ENCODE peak calls at places on chromosomes 16 and 17, in seven cellular contexts. O, Z, H, T, N, B and R are unnamed samples.

GRCh38 chr16:27756206-27756970 is 206.4 kb downstream of the KATNIP start:
- DNase-seq in O (no peak), Z (no peak), H (no peak), T (no peak), N (no peak), B (no peak), R (no peak)

GRCh38 chr16:74724820-74725549 is 24.3 kb upstream of the MLKL start:
- DNase-seq in O (no peak), Z (no peak), H (no peak), T (no peak), N (no peak), B (no peak), R (no peak)

GRCh38 chr16:54933281-54934150 is 2.9 kb downstream of the IRX5 start:
- DNase-seq in O (no peak), Z (no peak), H (no peak), T (peak; percentile 62), N (no peak), B (no peak), R (peak; percentile 41)

GRCh38 chr16:76985362-76985761 is 205.6 kb upstream of the MON1B start:
- DNase-seq in O (no peak), Z (no peak), H (no peak), T (no peak), N (no peak), B (no peak), R (no peak)

GRCh38 chr17:18362509-18363020 is 785 bp downstream of the SHMT1 start:
- DNase-seq in O (no peak), Z (peak; percentile 80), H (peak; percentile 54), T (peak; percentile 55), N (peak; percentile 21), B (peak; percentile 52), R (peak; percentile 50)

GRCh38 chr17:37787055-37787720 is 42.3 kb upstream of the HNF1B start:
- DNase-seq in O (no peak), Z (no peak), H (no peak), T (no peak), N (no peak), B (peak; percentile 73), R (no peak)

GRCh38 chr16:50394215-50394802 is 25.5 kb upstream of the BRD7 start:
- DNase-seq in O (no peak), Z (no peak), H (peak; percentile 16), T (no peak), N (no peak), B (no peak), R (no peak)

GRCh38 chr16:10871157-10871991 is 5.6 kb upstream of the CIITA start:
- DNase-seq in O (peak; percentile 41), Z (peak; percentile 79), H (peak; percentile 65), T (no peak), N (peak; percentile 23), B (no peak), R (no peak)

GRCh38 chr16:84294196-84295142 is at the start of gene WFDC1:
- DNase-seq in O (no peak), Z (no peak), H (no peak), T (peak; percentile 37), N (no peak), B (peak; percentile 32), R (peak; percentile 43)

GRCh38 chr16:59463776-59464175 is 729.7 kb upstream of the GOT2 start:
- DNase-seq in O (no peak), Z (peak; percentile 67), H (no peak), T (no peak), N (no peak), B (no peak), R (no peak)

GRCh38 chr17:83064021-83064731 is 15.2 kb upstream of the METRNL start:
- DNase-seq in O (no peak), Z (no peak), H (no peak), T (no peak), N (no peak), B (no peak), R (no peak)

GRCh38 chr17:19780846-19781245 is 32.7 kb upstream of the ALDH3A1 start:
- DNase-seq in O (no peak), Z (no peak), H (no peak), T (no peak), N (no peak), B (no peak), R (no peak)

GRCh38 chr16:85819245-85819644 is 19.8 kb downstream of the COX4I1 start:
- DNase-seq in O (peak; percentile 90), Z (peak; percentile 84), H (peak; percentile 88), T (peak; percentile 91), N (peak; percentile 65), B (peak; percentile 89), R (peak; percentile 97)

GRCh38 chr17:57783338-57783742 is 38.2 kb upstream of the CCDC182 start:
- DNase-seq in O (peak; percentile 18), Z (peak; percentile 79), H (peak; percentile 80), T (peak; percentile 93), N (peak; percentile 57), B (peak; percentile 82), R (peak; percentile 93)

GRCh38 chr16:71389330-71389729 is 30.8 kb downstream of the CALB2 start:
- DNase-seq in O (no peak), Z (no peak), H (no peak), T (no peak), N (no peak), B (no peak), R (no peak)

GRCh38 chr17:28227278-28228108 is 91.5 kb upstream of the TMEM97 start:
- DNase-seq in O (peak; percentile 73), Z (peak; percentile 39), H (no peak), T (peak; percentile 99), N (no peak), B (peak; percentile 93), R (peak; percentile 100)

GRCh38 chr17:55089955-55090573 is 121.5 kb downstream of the STXBP4 start:
- DNase-seq in O (peak; percentile 34), Z (peak; percentile 82), H (no peak), T (peak; percentile 3), N (no peak), B (no peak), R (peak; percentile 30)

GRCh38 chr16:75025766-75026165 is 26.9 kb downstream of the ZNRF1 start:
- DNase-seq in O (no peak), Z (no peak), H (no peak), T (no peak), N (no peak), B (no peak), R (no peak)

DNA sequence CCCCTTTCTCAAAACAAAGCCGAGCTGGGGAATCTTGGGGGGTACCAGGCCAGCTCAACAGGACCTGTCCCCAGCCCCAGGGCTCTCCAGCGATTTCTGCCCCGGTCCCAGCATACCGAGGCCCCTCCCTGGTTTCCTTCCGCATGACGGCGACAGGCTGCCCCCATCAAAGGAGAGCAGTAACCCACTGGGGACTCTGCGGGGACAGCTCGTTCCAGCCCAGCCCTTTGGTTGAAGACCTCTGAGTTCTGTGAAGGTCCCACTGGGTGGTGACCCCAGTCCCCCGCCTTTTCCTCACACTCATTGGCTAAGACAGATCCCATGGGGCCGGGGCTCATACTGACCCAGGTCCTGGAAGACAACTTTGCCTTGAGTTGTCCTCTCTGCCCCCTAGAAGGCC is 4.1 kb downstream of the SMTNL2 start:
- DNase-seq in O (no peak), Z (no peak), H (no peak), T (peak; percentile 3), N (no peak), B (no peak), R (no peak)
- H3K4me2 ChIP-seq in O (no peak overlapping the region), Z (no peak overlapping the region), H (no peak overlapping the region), T (no peak overlapping the region), N (no peak overlapping the region), B (peak overlapping the region; percentile 84), R (no peak overlapping the region)

DNA sequence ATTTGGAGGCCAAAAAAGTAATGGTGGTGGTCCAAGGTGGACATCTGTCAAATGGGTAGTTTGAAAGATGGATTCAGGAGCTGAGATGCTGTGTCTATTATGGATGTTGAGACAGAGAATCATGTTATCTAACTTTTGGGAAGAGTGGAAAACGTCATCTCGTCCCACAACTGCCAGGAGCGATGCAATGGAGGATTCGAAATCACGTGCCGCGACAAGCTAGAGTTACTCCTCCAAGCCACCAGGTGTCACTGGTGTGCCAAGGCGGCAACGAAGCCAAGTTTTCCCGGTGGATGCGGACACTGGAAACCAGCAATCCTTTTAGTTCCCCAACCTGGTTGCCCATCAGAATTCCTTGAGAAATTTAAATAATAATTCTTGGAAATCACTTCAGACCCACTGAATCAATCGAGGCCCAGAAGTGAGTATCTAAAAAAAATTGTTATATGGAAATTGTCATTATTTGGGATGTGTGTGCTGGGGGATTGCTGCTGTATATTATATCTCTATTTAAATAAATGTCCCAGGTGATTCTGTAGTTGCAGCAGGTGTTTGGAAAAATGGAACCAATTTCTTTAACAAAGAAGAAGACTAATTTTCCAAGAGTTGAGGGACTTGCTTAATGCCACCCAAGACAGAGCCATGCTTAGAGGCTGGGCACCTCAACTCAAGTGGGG is 206.1 kb downstream of the HAPSTR1 start:
- DNase-seq in O (peak; percentile 34), Z (peak; percentile 14), H (peak; percentile 12), T (peak; percentile 61), N (peak; percentile 29), B (peak; percentile 56), R (peak; percentile 83)
- TF ChIP-seq EZH2phosphoT487 in O (no peak), Z (no peak), H (no peak), T (no peak), N (no peak), B (no peak), R (no peak)

GRCh38 chr16:31145398-31145990 is 4.4 kb downstream of the PRSS36 start:
- DNase-seq in O (no peak), Z (no peak), H (no peak), T (no peak), N (no peak), B (no peak), R (no peak)

GRCh38 chr16:31141489-31142108 is 6.1 kb upstream of the PRSS8 start:
- DNase-seq in O (no peak), Z (no peak), H (no peak), T (no peak), N (no peak), B (peak; percentile 71), R (no peak)

GRCh38 chr16:31143036-31143888 is 6.6 kb downstream of the PRSS36 start:
- DNase-seq in O (no peak), Z (no peak), H (no peak), T (no peak), N (no peak), B (no peak), R (peak; percentile 56)

GRCh38 chr16:31142109-31143035 is 6.8 kb upstream of the PRSS8 start:
- DNase-seq in O (peak; percentile 96), Z (peak; percentile 96), H (peak; percentile 99), T (peak; percentile 100), N (peak; percentile 98), B (peak; percentile 100), R (peak; percentile 100)

DNA sequence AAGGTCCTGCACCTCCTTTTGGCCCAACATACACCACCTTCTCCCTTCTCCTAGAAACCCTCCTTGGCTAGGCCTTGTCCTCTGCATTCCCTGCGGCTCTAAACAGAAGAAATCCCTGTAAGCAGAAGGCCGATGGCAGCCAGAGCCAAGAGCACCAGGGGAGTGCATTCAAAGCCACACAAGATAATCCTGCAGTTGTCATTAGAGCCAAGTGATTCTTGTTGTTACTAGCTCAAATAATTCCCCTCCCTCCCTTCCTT is 6.0 kb downstream of the PRSS36 start:
- DNase-seq in O (no peak), Z (no peak), H (no peak), T (no peak), N (no peak), B (no peak), R (no peak)
- H3K4me2 ChIP-seq in O (no peak overlapping the region), Z (no peak overlapping the region), H (no peak overlapping the region), T (no peak overlapping the region), N (no peak overlapping the region), B (no peak overlapping the region), R (no peak overlapping the region)

DNA sequence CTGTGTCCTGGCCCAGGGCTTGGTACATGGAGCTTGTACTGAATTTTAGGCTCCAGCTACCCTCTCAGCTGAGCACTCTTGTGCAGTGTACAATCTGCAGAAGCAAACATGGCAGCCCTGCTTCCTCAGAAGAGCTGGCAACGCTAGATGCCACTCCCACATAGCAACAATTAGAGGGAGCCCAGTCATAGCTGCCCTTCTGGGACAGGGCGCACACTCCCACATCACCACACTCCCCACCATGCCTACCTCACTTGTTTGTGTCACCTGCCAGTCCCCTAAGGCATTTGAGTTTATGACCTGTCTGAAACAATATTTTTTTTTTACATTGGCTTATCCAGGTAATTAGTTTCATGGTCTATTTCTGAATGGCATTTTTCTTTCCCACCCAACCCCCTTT is 72.3 kb downstream of the C17orf67 start:
- DNase-seq in O (no peak), Z (peak; percentile 33), H (no peak), T (no peak), N (no peak), B (no peak), R (no peak)
- TF ChIP-seq EZH2phosphoT487 in O (no peak), Z (no peak), H (no peak), T (no peak), N (no peak), B (no peak), R (no peak)